ENCODE peak calls at places on chromosomes 7 and 10, in eight cellular contexts. X, Y, J, T, A, W, B and D are unnamed samples.

GRCh38 chr10:6894405-6894804 is 314.3 kb upstream of the PRKCQ start:
- DNase-seq in T (no peak), J (no peak), Y (no peak), X (no peak), W (no peak), A (no peak), B (no peak), D (no peak)

GRCh38 chr10:119651514-119652327 is 541 bp downstream of the BAG3 start:
- DNase-seq in T (no peak), Y (no peak), J (no peak), X (no peak), B (no peak), W (no peak), A (no peak), D (no peak)

GRCh38 chr7:22350466-22351328 is 6.3 kb downstream of the RAPGEF5 start:
- DNase-seq in Y (no peak), W (no peak), A (no peak), J (no peak), X (peak), T (no peak), B (no peak), D (peak)

GRCh38 chr10:72834183-72834825 is 59.2 kb upstream of the OIT3 start:
- DNase-seq in X (peak), T (peak), J (no peak), B (no peak), A (peak), Y (peak), W (peak), D (peak)

GRCh38 chr7:1849351-1849951 is 179.4 kb downstream of the ELFN1 start:
- DNase-seq in J (peak), W (no peak), T (no peak), A (no peak), B (no peak), Y (no peak), X (no peak), D (no peak)

GRCh38 chr7:126840869-126841268 is 411.9 kb downstream of the GRM8 start:
- DNase-seq in W (no peak), J (no peak), T (no peak), X (no peak), Y (no peak), A (no peak), B (no peak), D (no peak)

GRCh38 chr10:84344560-84344959 is 16.2 kb downstream of the CCSER2 start:
- DNase-seq in A (no peak), B (no peak), X (no peak), J (no peak), W (no peak), T (no peak), Y (no peak), D (no peak)

GRCh38 chr10:60246382-60246781 is 143.3 kb downstream of the ANK3 start:
- DNase-seq in W (no peak), J (no peak), A (no peak), T (no peak), Y (no peak), X (no peak), B (no peak), D (no peak)

GRCh38 chr7:151607464-151607867 is 87.8 kb upstream of the RHEB start:
- DNase-seq in A (no peak), X (no peak), W (no peak), B (no peak), Y (no peak), T (no peak), J (no peak), D (peak)

GRCh38 chr7:1341361-1341675 is 108.6 kb downstream of the UNCX start:
- DNase-seq in X (no peak), A (no peak), W (no peak), Y (no peak), T (no peak), B (no peak), J (peak), D (no peak)

GRCh38 chr10:32938554-32939061 is 19.4 kb downstream of the ITGB1 start:
- DNase-seq in Y (no peak), J (no peak), T (no peak), A (no peak), X (no peak), B (peak), W (no peak), D (no peak)

GRCh38 chr7:22853674-22854157 is 31.1 kb upstream of the TOMM7 start:
- DNase-seq in T (no peak), X (no peak), A (peak), J (no peak), Y (peak), B (no peak), W (peak), D (no peak)

GRCh38 chr7:35729061-35729783 is 34.3 kb upstream of the HERPUD2 start:
- DNase-seq in X (no peak), W (no peak), J (no peak), B (no peak), T (no peak), Y (no peak), A (peak), D (no peak)

GRCh38 chr10:76149602-76150138 is 718.2 kb downstream of the LRMDA start:
- DNase-seq in A (no peak), X (no peak), J (no peak), T (no peak), B (no peak), W (no peak), Y (no peak), D (no peak)

GRCh38 chr7:155811895-155812761 is at the start of gene SHH:
- DNase-seq in B (no peak), W (no peak), J (no peak), Y (no peak), X (peak), A (no peak), T (no peak), D (no peak)

GRCh38 chr7:12640299-12641096 is 46.9 kb upstream of the ARL4A start:
- DNase-seq in B (no peak), Y (no peak), A (no peak), W (no peak), X (no peak), J (no peak), T (no peak), D (no peak)

GRCh38 chr7:41702635-41703371 is at the start of gene INHBA:
- DNase-seq in X (peak), Y (no peak), T (no peak), B (peak), A (no peak), J (no peak), W (no peak), D (peak)

GRCh38 chr10:49539320-49539885 is 482 bp upstream of the ERCC6 start:
- DNase-seq in Y (peak), W (no peak), T (peak), A (no peak), X (peak), B (no peak), J (no peak), D (peak)

GRCh38 chr7:56092789-56093531 is at the start of gene PHKG1:
- DNase-seq in W (no peak), X (peak), T (no peak), B (peak), A (no peak), J (peak), Y (no peak), D (peak)